ENCODE peak calls at places on chromosomes 4 and X, in seven cellular contexts. N is HT1080; E is activated T-helper 1 cell treated with anti-CD3 and anti-CD28 coated beads, Interleukin-2, amount 50 U/mL, for 16 hours; A is T-helper 9 cell; T is GM18507; D is activated naive CD4-positive, alpha-beta T cell treated with anti-CD3 and anti-CD28 coated beads, Interleukin-2, amount 10 ng/mL, durations not matched to agents 7 days and 5 days; G is stimulated activated CD4-positive, alpha-beta T cell treated with anti-CD3 and anti-CD28 coated beads, Interleukin-15, amount 100 ng/mL, for 1 hour. Z is an unnamed sample.

GRCh38 chr4:114302472-114302871 is 296.1 kb upstream of the UGT8 start:
- DNase-seq in G (no peak), N (peak), T (no peak), D (no peak), A (no peak), E (no peak), Z (no peak)

GRCh38 chrX:107483976-107484726 is 34.7 kb downstream of the FRMPD3 start:
- DNase-seq in E (no peak), D (no peak), G (no peak), T (no peak), A (no peak), N (no peak), Z (no peak)

GRCh38 chr4:6916587-6917444 is 7.2 kb downstream of the TBC1D14 start:
- DNase-seq in E (peak), G (no peak), T (no peak), A (peak), D (peak), N (no peak), Z (no peak)

GRCh38 chrX:38225093-38225492 is 4.4 kb upstream of the SRPX start:
- DNase-seq in E (no peak), T (no peak), G (no peak), D (no peak), A (no peak), N (peak), Z (no peak)

GRCh38 chrX:3442685-3443084 is 96.2 kb upstream of the MXRA5 start:
- DNase-seq in N (no peak), T (no peak), A (no peak), E (no peak), D (no peak), G (no peak), Z (no peak)

GRCh38 chrX:36443007-36443406 is 523.5 kb downstream of the CFAP47 start:
- DNase-seq in D (no peak), E (no peak), A (no peak), G (no peak), N (peak), T (no peak), Z (no peak)

GRCh38 chrX:44094821-44095530 is 121.8 kb upstream of the NDP start:
- DNase-seq in A (no peak), N (no peak), G (no peak), E (no peak), D (no peak), T (no peak), Z (no peak)

GRCh38 chr4:110245567-110245966 is 47.2 kb upstream of the ELOVL6 start:
- DNase-seq in T (no peak), A (no peak), N (peak), D (no peak), G (no peak), E (no peak), Z (no peak)

GRCh38 chrX:11480626-11481025 is 185.1 kb downstream of the ARHGAP6 start:
- DNase-seq in T (no peak), E (no peak), A (no peak), D (no peak), N (no peak), G (no peak), Z (no peak)

GRCh38 chr4:182261651-182262223 is 18.5 kb downstream of the TENM3 start:
- DNase-seq in E (no peak), G (no peak), N (peak), A (no peak), T (no peak), D (no peak), Z (no peak)

GRCh38 chr4:100372432-100372831 is 145.4 kb downstream of the EMCN start:
- DNase-seq in N (peak), A (no peak), D (no peak), E (no peak), T (no peak), G (no peak), Z (no peak)

GRCh38 chr4:102787096-102787867 is 26.5 kb upstream of the MANBA start:
- DNase-seq in A (no peak), G (no peak), E (no peak), T (no peak), D (no peak), N (no peak), Z (no peak)

GRCh38 chrX:40816906-40817305 is 81.6 kb upstream of the MED14 start:
- DNase-seq in A (no peak), E (no peak), D (no peak), T (no peak), N (no peak), G (no peak), Z (no peak)

GRCh38 chr4:169620846-169621228 is 459 bp downstream of the CLCN3 start:
- DNase-seq in T (no peak), D (peak), E (no peak), G (no peak), A (no peak), N (no peak), Z (no peak)

GRCh38 chr4:72375050-72375736 is 193.8 kb downstream of the ADAMTS3 start:
- DNase-seq in D (no peak), N (peak), E (no peak), G (no peak), T (no peak), A (no peak), Z (no peak)

GRCh38 chr4:136754810-136755530 is 777.3 kb downstream of the PCDH18 start:
- DNase-seq in A (no peak), G (no peak), E (no peak), T (no peak), N (no peak), D (no peak), Z (no peak)

GRCh38 chr4:8351931-8352367 is 82.4 kb downstream of the HTRA3 start:
- DNase-seq in E (no peak), T (no peak), A (no peak), N (no peak), G (no peak), D (peak), Z (no peak)